ENCODE peak calls at places on chromosome 13, in nine cellular contexts. One of them, this sample, is unnamed.

GRCh38 chr13:113809934-113810333 is 50.9 kb downstream of the TMEM255B start:
- DNase-seq in T-helper 2 cell treated with Interferon-gamma antibody and Interleukin-4, amounts not matched to agents 5 μg/mL and 100 μg/mL, for 36 hours: no peak
- DNase-seq in right lobe of liver: no peak
- DNase-seq in hippocampal formation: no peak
- DNase-seq in adrenal gland: no peak
- DNase-seq in RWPE1: no peak
- DNase-seq in C1 segment of cervical spinal cord: no peak
- DNase-seq in GOT3: no peak
- DNase-seq in stimulated activated naive CD8-positive, alpha-beta T cell treated with anti-CD3 and anti-CD28 coated beads, Interleukin-15, amount 100 ng/mL, for 72 hours: no peak
- DNase-seq in this sample: no peak

GRCh38 chr13:96082640-96083039 is 7.3 kb upstream of the HS6ST3 start:
- DNase-seq in T-helper 2 cell treated with Interferon-gamma antibody and Interleukin-4, amounts not matched to agents 5 μg/mL and 100 μg/mL, for 36 hours: no peak
- DNase-seq in right lobe of liver: no peak
- DNase-seq in hippocampal formation: no peak
- DNase-seq in adrenal gland: no peak
- DNase-seq in RWPE1: no peak
- DNase-seq in C1 segment of cervical spinal cord: no peak
- DNase-seq in GOT3: no peak
- DNase-seq in stimulated activated naive CD8-positive, alpha-beta T cell treated with anti-CD3 and anti-CD28 coated beads, Interleukin-15, amount 100 ng/mL, for 72 hours: no peak
- DNase-seq in this sample: no peak

GRCh38 chr13:49495783-49496762 is at the start of gene PHF11:
- DNase-seq in T-helper 2 cell treated with Interferon-gamma antibody and Interleukin-4, amounts not matched to agents 5 μg/mL and 100 μg/mL, for 36 hours: peak
- DNase-seq in right lobe of liver: peak
- DNase-seq in hippocampal formation: peak
- DNase-seq in adrenal gland: peak
- DNase-seq in RWPE1: peak
- DNase-seq in C1 segment of cervical spinal cord: peak
- DNase-seq in GOT3: peak
- DNase-seq in stimulated activated naive CD8-positive, alpha-beta T cell treated with anti-CD3 and anti-CD28 coated beads, Interleukin-15, amount 100 ng/mL, for 72 hours: peak
- DNase-seq in this sample: peak

GRCh38 chr13:33072282-33072681 is 56.1 kb downstream of the KL start:
- DNase-seq in T-helper 2 cell treated with Interferon-gamma antibody and Interleukin-4, amounts not matched to agents 5 μg/mL and 100 μg/mL, for 36 hours: no peak
- DNase-seq in right lobe of liver: no peak
- DNase-seq in hippocampal formation: no peak
- DNase-seq in adrenal gland: no peak
- DNase-seq in RWPE1: no peak
- DNase-seq in C1 segment of cervical spinal cord: no peak
- DNase-seq in GOT3: no peak
- DNase-seq in stimulated activated naive CD8-positive, alpha-beta T cell treated with anti-CD3 and anti-CD28 coated beads, Interleukin-15, amount 100 ng/mL, for 72 hours: no peak
- DNase-seq in this sample: no peak

GRCh38 chr13:43036386-43037220 is 13.2 kb downstream of the DNAJC15 start:
- DNase-seq in T-helper 2 cell treated with Interferon-gamma antibody and Interleukin-4, amounts not matched to agents 5 μg/mL and 100 μg/mL, for 36 hours: no peak
- DNase-seq in right lobe of liver: no peak
- DNase-seq in hippocampal formation: no peak
- DNase-seq in adrenal gland: no peak
- DNase-seq in RWPE1: no peak
- DNase-seq in C1 segment of cervical spinal cord: peak
- DNase-seq in GOT3: no peak
- DNase-seq in stimulated activated naive CD8-positive, alpha-beta T cell treated with anti-CD3 and anti-CD28 coated beads, Interleukin-15, amount 100 ng/mL, for 72 hours: no peak
- DNase-seq in this sample: peak

GRCh38 chr13:45931211-45931610 is 79.7 kb upstream of the SIAH3 start:
- DNase-seq in T-helper 2 cell treated with Interferon-gamma antibody and Interleukin-4, amounts not matched to agents 5 μg/mL and 100 μg/mL, for 36 hours: no peak
- DNase-seq in right lobe of liver: no peak
- DNase-seq in hippocampal formation: no peak
- DNase-seq in adrenal gland: no peak
- DNase-seq in RWPE1: no peak
- DNase-seq in C1 segment of cervical spinal cord: no peak
- DNase-seq in GOT3: no peak
- DNase-seq in stimulated activated naive CD8-positive, alpha-beta T cell treated with anti-CD3 and anti-CD28 coated beads, Interleukin-15, amount 100 ng/mL, for 72 hours: no peak
- DNase-seq in this sample: no peak

GRCh38 chr13:52651880-52652169 is 811 bp upstream of the SUGT1 start:
- DNase-seq in T-helper 2 cell treated with Interferon-gamma antibody and Interleukin-4, amounts not matched to agents 5 μg/mL and 100 μg/mL, for 36 hours: no peak
- DNase-seq in right lobe of liver: no peak
- DNase-seq in hippocampal formation: no peak
- DNase-seq in adrenal gland: no peak
- DNase-seq in RWPE1: peak
- DNase-seq in C1 segment of cervical spinal cord: no peak
- DNase-seq in GOT3: no peak
- DNase-seq in stimulated activated naive CD8-positive, alpha-beta T cell treated with anti-CD3 and anti-CD28 coated beads, Interleukin-15, amount 100 ng/mL, for 72 hours: no peak
- DNase-seq in this sample: no peak

GRCh38 chr13:25881946-25882574 is 169.8 kb downstream of the SHISA2 start:
- DNase-seq in T-helper 2 cell treated with Interferon-gamma antibody and Interleukin-4, amounts not matched to agents 5 μg/mL and 100 μg/mL, for 36 hours: no peak
- DNase-seq in right lobe of liver: no peak
- DNase-seq in hippocampal formation: no peak
- DNase-seq in adrenal gland: no peak
- DNase-seq in RWPE1: no peak
- DNase-seq in C1 segment of cervical spinal cord: no peak
- DNase-seq in GOT3: no peak
- DNase-seq in stimulated activated naive CD8-positive, alpha-beta T cell treated with anti-CD3 and anti-CD28 coated beads, Interleukin-15, amount 100 ng/mL, for 72 hours: no peak
- DNase-seq in this sample: no peak

GRCh38 chr13:45243072-45243471 is 42.2 kb upstream of the KCTD4 start:
- DNase-seq in T-helper 2 cell treated with Interferon-gamma antibody and Interleukin-4, amounts not matched to agents 5 μg/mL and 100 μg/mL, for 36 hours: no peak
- DNase-seq in right lobe of liver: peak
- DNase-seq in hippocampal formation: no peak
- DNase-seq in adrenal gland: no peak
- DNase-seq in RWPE1: no peak
- DNase-seq in C1 segment of cervical spinal cord: no peak
- DNase-seq in GOT3: no peak
- DNase-seq in stimulated activated naive CD8-positive, alpha-beta T cell treated with anti-CD3 and anti-CD28 coated beads, Interleukin-15, amount 100 ng/mL, for 72 hours: no peak
- DNase-seq in this sample: no peak

GRCh38 chr13:107553838-107554237 is 661.5 kb downstream of the LIG4 start:
- DNase-seq in T-helper 2 cell treated with Interferon-gamma antibody and Interleukin-4, amounts not matched to agents 5 μg/mL and 100 μg/mL, for 36 hours: no peak
- DNase-seq in right lobe of liver: no peak
- DNase-seq in hippocampal formation: no peak
- DNase-seq in adrenal gland: no peak
- DNase-seq in RWPE1: no peak
- DNase-seq in C1 segment of cervical spinal cord: no peak
- DNase-seq in GOT3: no peak
- DNase-seq in stimulated activated naive CD8-positive, alpha-beta T cell treated with anti-CD3 and anti-CD28 coated beads, Interleukin-15, amount 100 ng/mL, for 72 hours: no peak
- DNase-seq in this sample: no peak

GRCh38 chr13:112756967-112757758 is 67.3 kb downstream of the ATP11A start:
- DNase-seq in T-helper 2 cell treated with Interferon-gamma antibody and Interleukin-4, amounts not matched to agents 5 μg/mL and 100 μg/mL, for 36 hours: no peak
- DNase-seq in right lobe of liver: no peak
- DNase-seq in hippocampal formation: peak
- DNase-seq in adrenal gland: no peak
- DNase-seq in RWPE1: no peak
- DNase-seq in C1 segment of cervical spinal cord: peak
- DNase-seq in GOT3: no peak
- DNase-seq in stimulated activated naive CD8-positive, alpha-beta T cell treated with anti-CD3 and anti-CD28 coated beads, Interleukin-15, amount 100 ng/mL, for 72 hours: no peak
- DNase-seq in this sample: no peak

GRCh38 chr13:40230833-40231266 is 435.6 kb downstream of the FOXO1 start:
- DNase-seq in T-helper 2 cell treated with Interferon-gamma antibody and Interleukin-4, amounts not matched to agents 5 μg/mL and 100 μg/mL, for 36 hours: no peak
- DNase-seq in right lobe of liver: no peak
- DNase-seq in hippocampal formation: no peak
- DNase-seq in adrenal gland: peak
- DNase-seq in RWPE1: no peak
- DNase-seq in C1 segment of cervical spinal cord: no peak
- DNase-seq in GOT3: no peak
- DNase-seq in stimulated activated naive CD8-positive, alpha-beta T cell treated with anti-CD3 and anti-CD28 coated beads, Interleukin-15, amount 100 ng/mL, for 72 hours: no peak
- DNase-seq in this sample: no peak

GRCh38 chr13:83350569-83350968 is 531.7 kb downstream of the SLITRK1 start:
- DNase-seq in T-helper 2 cell treated with Interferon-gamma antibody and Interleukin-4, amounts not matched to agents 5 μg/mL and 100 μg/mL, for 36 hours: no peak
- DNase-seq in right lobe of liver: no peak
- DNase-seq in hippocampal formation: no peak
- DNase-seq in adrenal gland: no peak
- DNase-seq in RWPE1: peak
- DNase-seq in C1 segment of cervical spinal cord: no peak
- DNase-seq in GOT3: no peak
- DNase-seq in stimulated activated naive CD8-positive, alpha-beta T cell treated with anti-CD3 and anti-CD28 coated beads, Interleukin-15, amount 100 ng/mL, for 72 hours: no peak
- DNase-seq in this sample: no peak

GRCh38 chr13:31903072-31903815 is 128.3 kb upstream of the FRY start:
- DNase-seq in T-helper 2 cell treated with Interferon-gamma antibody and Interleukin-4, amounts not matched to agents 5 μg/mL and 100 μg/mL, for 36 hours: no peak
- DNase-seq in right lobe of liver: no peak
- DNase-seq in hippocampal formation: no peak
- DNase-seq in adrenal gland: no peak
- DNase-seq in RWPE1: no peak
- DNase-seq in C1 segment of cervical spinal cord: no peak
- DNase-seq in GOT3: no peak
- DNase-seq in stimulated activated naive CD8-positive, alpha-beta T cell treated with anti-CD3 and anti-CD28 coated beads, Interleukin-15, amount 100 ng/mL, for 72 hours: no peak
- DNase-seq in this sample: no peak

GRCh38 chr13:114334305-114335053 is 20.2 kb downstream of the CHAMP1 start:
- DNase-seq in T-helper 2 cell treated with Interferon-gamma antibody and Interleukin-4, amounts not matched to agents 5 μg/mL and 100 μg/mL, for 36 hours: no peak
- DNase-seq in right lobe of liver: no peak
- DNase-seq in hippocampal formation: no peak
- DNase-seq in adrenal gland: no peak
- DNase-seq in RWPE1: no peak
- DNase-seq in C1 segment of cervical spinal cord: no peak
- DNase-seq in GOT3: no peak
- DNase-seq in stimulated activated naive CD8-positive, alpha-beta T cell treated with anti-CD3 and anti-CD28 coated beads, Interleukin-15, amount 100 ng/mL, for 72 hours: no peak
- DNase-seq in this sample: no peak

GRCh38 chr13:86862137-86862536 is 809.0 kb upstream of the SLITRK5 start:
- DNase-seq in T-helper 2 cell treated with Interferon-gamma antibody and Interleukin-4, amounts not matched to agents 5 μg/mL and 100 μg/mL, for 36 hours: no peak
- DNase-seq in right lobe of liver: no peak
- DNase-seq in hippocampal formation: no peak
- DNase-seq in adrenal gland: no peak
- DNase-seq in RWPE1: no peak
- DNase-seq in C1 segment of cervical spinal cord: no peak
- DNase-seq in GOT3: no peak
- DNase-seq in stimulated activated naive CD8-positive, alpha-beta T cell treated with anti-CD3 and anti-CD28 coated beads, Interleukin-15, amount 100 ng/mL, for 72 hours: no peak
- DNase-seq in this sample: no peak

GRCh38 chr13:18232298-18232993 is 949.2 kb downstream of the TUBA3C start:
- DNase-seq in T-helper 2 cell treated with Interferon-gamma antibody and Interleukin-4, amounts not matched to agents 5 μg/mL and 100 μg/mL, for 36 hours: no peak
- DNase-seq in right lobe of liver: no peak
- DNase-seq in hippocampal formation: no peak
- DNase-seq in adrenal gland: no peak
- DNase-seq in RWPE1: no peak
- DNase-seq in C1 segment of cervical spinal cord: no peak
- DNase-seq in GOT3: no peak
- DNase-seq in stimulated activated naive CD8-positive, alpha-beta T cell treated with anti-CD3 and anti-CD28 coated beads, Interleukin-15, amount 100 ng/mL, for 72 hours: no peak
- DNase-seq in this sample: no peak

GRCh38 chr13:72541674-72542073 is 185.8 kb downstream of the MZT1 start:
- DNase-seq in T-helper 2 cell treated with Interferon-gamma antibody and Interleukin-4, amounts not matched to agents 5 μg/mL and 100 μg/mL, for 36 hours: no peak
- DNase-seq in right lobe of liver: no peak
- DNase-seq in hippocampal formation: no peak
- DNase-seq in adrenal gland: no peak
- DNase-seq in RWPE1: peak
- DNase-seq in C1 segment of cervical spinal cord: no peak
- DNase-seq in GOT3: no peak
- DNase-seq in stimulated activated naive CD8-positive, alpha-beta T cell treated with anti-CD3 and anti-CD28 coated beads, Interleukin-15, amount 100 ng/mL, for 72 hours: no peak
- DNase-seq in this sample: no peak

GRCh38 chr13:25213716-25214115 is 41.6 kb upstream of the AMER2 start:
- DNase-seq in T-helper 2 cell treated with Interferon-gamma antibody and Interleukin-4, amounts not matched to agents 5 μg/mL and 100 μg/mL, for 36 hours: no peak
- DNase-seq in right lobe of liver: no peak
- DNase-seq in hippocampal formation: no peak
- DNase-seq in adrenal gland: no peak
- DNase-seq in RWPE1: peak
- DNase-seq in C1 segment of cervical spinal cord: no peak
- DNase-seq in GOT3: no peak
- DNase-seq in stimulated activated naive CD8-positive, alpha-beta T cell treated with anti-CD3 and anti-CD28 coated beads, Interleukin-15, amount 100 ng/mL, for 72 hours: no peak
- DNase-seq in this sample: no peak

GRCh38 chr13:86882835-86883234 is 788.3 kb upstream of the SLITRK5 start:
- DNase-seq in T-helper 2 cell treated with Interferon-gamma antibody and Interleukin-4, amounts not matched to agents 5 μg/mL and 100 μg/mL, for 36 hours: no peak
- DNase-seq in right lobe of liver: no peak
- DNase-seq in hippocampal formation: no peak
- DNase-seq in adrenal gland: no peak
- DNase-seq in RWPE1: no peak
- DNase-seq in C1 segment of cervical spinal cord: no peak
- DNase-seq in GOT3: no peak
- DNase-seq in stimulated activated naive CD8-positive, alpha-beta T cell treated with anti-CD3 and anti-CD28 coated beads, Interleukin-15, amount 100 ng/mL, for 72 hours: no peak
- DNase-seq in this sample: peak

GRCh38 chr13:110005563-110005962 is 219.2 kb upstream of the IRS2 start:
- DNase-seq in T-helper 2 cell treated with Interferon-gamma antibody and Interleukin-4, amounts not matched to agents 5 μg/mL and 100 μg/mL, for 36 hours: no peak
- DNase-seq in right lobe of liver: no peak
- DNase-seq in hippocampal formation: no peak
- DNase-seq in adrenal gland: no peak
- DNase-seq in RWPE1: no peak
- DNase-seq in C1 segment of cervical spinal cord: no peak
- DNase-seq in GOT3: no peak
- DNase-seq in stimulated activated naive CD8-positive, alpha-beta T cell treated with anti-CD3 and anti-CD28 coated beads, Interleukin-15, amount 100 ng/mL, for 72 hours: no peak
- DNase-seq in this sample: no peak

GRCh38 chr13:33185853-33186252 is 99.7 kb downstream of the STARD13 start:
- DNase-seq in T-helper 2 cell treated with Interferon-gamma antibody and Interleukin-4, amounts not matched to agents 5 μg/mL and 100 μg/mL, for 36 hours: no peak
- DNase-seq in right lobe of liver: no peak
- DNase-seq in hippocampal formation: no peak
- DNase-seq in adrenal gland: no peak
- DNase-seq in RWPE1: no peak
- DNase-seq in C1 segment of cervical spinal cord: no peak
- DNase-seq in GOT3: no peak
- DNase-seq in stimulated activated naive CD8-positive, alpha-beta T cell treated with anti-CD3 and anti-CD28 coated beads, Interleukin-15, amount 100 ng/mL, for 72 hours: no peak
- DNase-seq in this sample: no peak

GRCh38 chr13:84641491-84641890 is 759.2 kb upstream of the SLITRK1 start:
- DNase-seq in T-helper 2 cell treated with Interferon-gamma antibody and Interleukin-4, amounts not matched to agents 5 μg/mL and 100 μg/mL, for 36 hours: no peak
- DNase-seq in right lobe of liver: no peak
- DNase-seq in hippocampal formation: no peak
- DNase-seq in adrenal gland: no peak
- DNase-seq in RWPE1: no peak
- DNase-seq in C1 segment of cervical spinal cord: no peak
- DNase-seq in GOT3: no peak
- DNase-seq in stimulated activated naive CD8-positive, alpha-beta T cell treated with anti-CD3 and anti-CD28 coated beads, Interleukin-15, amount 100 ng/mL, for 72 hours: no peak
- DNase-seq in this sample: no peak

GRCh38 chr13:108086678-108087077 is 128.7 kb downstream of the LIG4 start:
- DNase-seq in T-helper 2 cell treated with Interferon-gamma antibody and Interleukin-4, amounts not matched to agents 5 μg/mL and 100 μg/mL, for 36 hours: no peak
- DNase-seq in right lobe of liver: no peak
- DNase-seq in hippocampal formation: no peak
- DNase-seq in adrenal gland: no peak
- DNase-seq in RWPE1: no peak
- DNase-seq in C1 segment of cervical spinal cord: no peak
- DNase-seq in GOT3: no peak
- DNase-seq in stimulated activated naive CD8-positive, alpha-beta T cell treated with anti-CD3 and anti-CD28 coated beads, Interleukin-15, amount 100 ng/mL, for 72 hours: no peak
- DNase-seq in this sample: no peak

GRCh38 chr13:76027131-76027530 is 391.0 kb downstream of the LMO7 start:
- DNase-seq in T-helper 2 cell treated with Interferon-gamma antibody and Interleukin-4, amounts not matched to agents 5 μg/mL and 100 μg/mL, for 36 hours: no peak
- DNase-seq in right lobe of liver: no peak
- DNase-seq in hippocampal formation: no peak
- DNase-seq in adrenal gland: no peak
- DNase-seq in RWPE1: no peak
- DNase-seq in C1 segment of cervical spinal cord: no peak
- DNase-seq in GOT3: no peak
- DNase-seq in stimulated activated naive CD8-positive, alpha-beta T cell treated with anti-CD3 and anti-CD28 coated beads, Interleukin-15, amount 100 ng/mL, for 72 hours: no peak
- DNase-seq in this sample: no peak

GRCh38 chr13:72726721-72727416 is 560 bp downstream of the MZT1 start:
- DNase-seq in T-helper 2 cell treated with Interferon-gamma antibody and Interleukin-4, amounts not matched to agents 5 μg/mL and 100 μg/mL, for 36 hours: peak
- DNase-seq in right lobe of liver: peak
- DNase-seq in hippocampal formation: no peak
- DNase-seq in adrenal gland: peak
- DNase-seq in RWPE1: peak
- DNase-seq in C1 segment of cervical spinal cord: no peak
- DNase-seq in GOT3: peak
- DNase-seq in stimulated activated naive CD8-positive, alpha-beta T cell treated with anti-CD3 and anti-CD28 coated beads, Interleukin-15, amount 100 ng/mL, for 72 hours: peak
- DNase-seq in this sample: peak

GRCh38 chr13:51625555-51626345 is 41.5 kb downstream of the WDFY2 start:
- DNase-seq in T-helper 2 cell treated with Interferon-gamma antibody and Interleukin-4, amounts not matched to agents 5 μg/mL and 100 μg/mL, for 36 hours: no peak
- DNase-seq in right lobe of liver: peak
- DNase-seq in hippocampal formation: peak
- DNase-seq in adrenal gland: peak
- DNase-seq in RWPE1: peak
- DNase-seq in C1 segment of cervical spinal cord: no peak
- DNase-seq in GOT3: no peak
- DNase-seq in stimulated activated naive CD8-positive, alpha-beta T cell treated with anti-CD3 and anti-CD28 coated beads, Interleukin-15, amount 100 ng/mL, for 72 hours: no peak
- DNase-seq in this sample: no peak

GRCh38 chr13:72514141-72514540 is 213.3 kb downstream of the MZT1 start:
- DNase-seq in T-helper 2 cell treated with Interferon-gamma antibody and Interleukin-4, amounts not matched to agents 5 μg/mL and 100 μg/mL, for 36 hours: no peak
- DNase-seq in right lobe of liver: no peak
- DNase-seq in hippocampal formation: no peak
- DNase-seq in adrenal gland: no peak
- DNase-seq in RWPE1: no peak
- DNase-seq in C1 segment of cervical spinal cord: no peak
- DNase-seq in GOT3: no peak
- DNase-seq in stimulated activated naive CD8-positive, alpha-beta T cell treated with anti-CD3 and anti-CD28 coated beads, Interleukin-15, amount 100 ng/mL, for 72 hours: no peak
- DNase-seq in this sample: no peak

GRCh38 chr13:113545931-113546516 is 38.5 kb upstream of the TFDP1 start:
- DNase-seq in T-helper 2 cell treated with Interferon-gamma antibody and Interleukin-4, amounts not matched to agents 5 μg/mL and 100 μg/mL, for 36 hours: no peak
- DNase-seq in right lobe of liver: no peak
- DNase-seq in hippocampal formation: no peak
- DNase-seq in adrenal gland: no peak
- DNase-seq in RWPE1: no peak
- DNase-seq in C1 segment of cervical spinal cord: no peak
- DNase-seq in GOT3: no peak
- DNase-seq in stimulated activated naive CD8-positive, alpha-beta T cell treated with anti-CD3 and anti-CD28 coated beads, Interleukin-15, amount 100 ng/mL, for 72 hours: no peak
- DNase-seq in this sample: no peak

GRCh38 chr13:29907670-29908069 is 57.3 kb upstream of the UBL3 start:
- DNase-seq in T-helper 2 cell treated with Interferon-gamma antibody and Interleukin-4, amounts not matched to agents 5 μg/mL and 100 μg/mL, for 36 hours: no peak
- DNase-seq in right lobe of liver: no peak
- DNase-seq in hippocampal formation: no peak
- DNase-seq in adrenal gland: no peak
- DNase-seq in RWPE1: no peak
- DNase-seq in C1 segment of cervical spinal cord: no peak
- DNase-seq in GOT3: no peak
- DNase-seq in stimulated activated naive CD8-positive, alpha-beta T cell treated with anti-CD3 and anti-CD28 coated beads, Interleukin-15, amount 100 ng/mL, for 72 hours: peak
- DNase-seq in this sample: no peak

GRCh38 chr13:94967183-94968039 is 255.1 kb upstream of the SOX21 start:
- DNase-seq in T-helper 2 cell treated with Interferon-gamma antibody and Interleukin-4, amounts not matched to agents 5 μg/mL and 100 μg/mL, for 36 hours: peak
- DNase-seq in right lobe of liver: no peak
- DNase-seq in hippocampal formation: no peak
- DNase-seq in adrenal gland: no peak
- DNase-seq in RWPE1: no peak
- DNase-seq in C1 segment of cervical spinal cord: peak
- DNase-seq in GOT3: no peak
- DNase-seq in stimulated activated naive CD8-positive, alpha-beta T cell treated with anti-CD3 and anti-CD28 coated beads, Interleukin-15, amount 100 ng/mL, for 72 hours: peak
- DNase-seq in this sample: no peak

This sample was measured in heart right ventricle.